ENCODE peak calls at places on chromosome 16, in ten cellular contexts. One of them, this sample, is unnamed.
A peak's percentile ranks its signal among the peaks of the same experiment; 100 is the strongest.

GRCh38 chr16:7086842-7087616 is 245.6 kb upstream of the RBFOX1 start:
- DNase-seq in stimulated activated CD8-positive, alpha-beta memory T cell treated with anti-CD3 and anti-CD28 coated beads, Interleukin-4, amount 100 ng/mL, for 24 hours: no peak
- DNase-seq in activated CD8-positive, alpha-beta T cell treated with anti-CD3 and anti-CD28 coated beads, Interleukin-2, amount 10 ng/mL, durations not matched to agents 7 days and 5 days: no peak
- DNase-seq in WTC11: peak; percentile 10
- DNase-seq in neural crest cell: peak; percentile 64
- DNase-seq in hypothalamus: peak; percentile 5
- DNase-seq in SJSA1: no peak
- DNase-seq in CD8-positive, alpha-beta T cell: no peak
- DNase-seq in AG08395: no peak
- DNase-seq in fibroblast of pulmonary artery: no peak
- DNase-seq in this sample: no peak

GRCh38 chr16:75938818-75939217 is 212.5 kb upstream of the CPHXL start:
- DNase-seq in stimulated activated CD8-positive, alpha-beta memory T cell treated with anti-CD3 and anti-CD28 coated beads, Interleukin-4, amount 100 ng/mL, for 24 hours: no peak
- DNase-seq in activated CD8-positive, alpha-beta T cell treated with anti-CD3 and anti-CD28 coated beads, Interleukin-2, amount 10 ng/mL, durations not matched to agents 7 days and 5 days: no peak
- DNase-seq in WTC11: no peak
- DNase-seq in neural crest cell: no peak
- DNase-seq in hypothalamus: peak; percentile 15
- DNase-seq in SJSA1: peak; percentile 48
- DNase-seq in CD8-positive, alpha-beta T cell: no peak
- DNase-seq in AG08395: no peak
- DNase-seq in fibroblast of pulmonary artery: no peak
- DNase-seq in this sample: no peak

GRCh38 chr16:2039286-2040030 is 8.2 kb downstream of the NTHL1 start:
- DNase-seq in stimulated activated CD8-positive, alpha-beta memory T cell treated with anti-CD3 and anti-CD28 coated beads, Interleukin-4, amount 100 ng/mL, for 24 hours: no peak
- DNase-seq in activated CD8-positive, alpha-beta T cell treated with anti-CD3 and anti-CD28 coated beads, Interleukin-2, amount 10 ng/mL, durations not matched to agents 7 days and 5 days: no peak
- DNase-seq in WTC11: no peak
- DNase-seq in neural crest cell: no peak
- DNase-seq in hypothalamus: no peak
- DNase-seq in SJSA1: peak; percentile 95
- DNase-seq in CD8-positive, alpha-beta T cell: no peak
- DNase-seq in AG08395: peak; percentile 89
- DNase-seq in fibroblast of pulmonary artery: peak; percentile 73
- DNase-seq in this sample: peak; percentile 98

GRCh38 chr16:4911831-4912422 is 25.0 kb downstream of the PPL start:
- DNase-seq in stimulated activated CD8-positive, alpha-beta memory T cell treated with anti-CD3 and anti-CD28 coated beads, Interleukin-4, amount 100 ng/mL, for 24 hours: no peak
- DNase-seq in activated CD8-positive, alpha-beta T cell treated with anti-CD3 and anti-CD28 coated beads, Interleukin-2, amount 10 ng/mL, durations not matched to agents 7 days and 5 days: no peak
- DNase-seq in WTC11: no peak
- DNase-seq in neural crest cell: no peak
- DNase-seq in hypothalamus: no peak
- DNase-seq in SJSA1: no peak
- DNase-seq in CD8-positive, alpha-beta T cell: no peak
- DNase-seq in AG08395: no peak
- DNase-seq in fibroblast of pulmonary artery: peak; percentile 41
- DNase-seq in this sample: peak; percentile 69

GRCh38 chr16:67393111-67393789 is at the start of gene TPPP3:
- DNase-seq in stimulated activated CD8-positive, alpha-beta memory T cell treated with anti-CD3 and anti-CD28 coated beads, Interleukin-4, amount 100 ng/mL, for 24 hours: peak; percentile 19
- DNase-seq in activated CD8-positive, alpha-beta T cell treated with anti-CD3 and anti-CD28 coated beads, Interleukin-2, amount 10 ng/mL, durations not matched to agents 7 days and 5 days: peak; percentile 56
- DNase-seq in WTC11: peak; percentile 90
- DNase-seq in neural crest cell: peak; percentile 82
- DNase-seq in hypothalamus: peak; percentile 88
- DNase-seq in SJSA1: peak; percentile 92
- DNase-seq in CD8-positive, alpha-beta T cell: peak; percentile 48
- DNase-seq in AG08395: peak; percentile 91
- DNase-seq in fibroblast of pulmonary artery: peak; percentile 73
- DNase-seq in this sample: peak; percentile 96

GRCh38 chr16:29230671-29231091 is 175.8 kb downstream of the NPIPB11 start:
- DNase-seq in stimulated activated CD8-positive, alpha-beta memory T cell treated with anti-CD3 and anti-CD28 coated beads, Interleukin-4, amount 100 ng/mL, for 24 hours: no peak
- DNase-seq in activated CD8-positive, alpha-beta T cell treated with anti-CD3 and anti-CD28 coated beads, Interleukin-2, amount 10 ng/mL, durations not matched to agents 7 days and 5 days: no peak
- DNase-seq in WTC11: peak; percentile 63
- DNase-seq in neural crest cell: no peak
- DNase-seq in hypothalamus: no peak
- DNase-seq in SJSA1: peak; percentile 45
- DNase-seq in CD8-positive, alpha-beta T cell: no peak
- DNase-seq in AG08395: peak; percentile 4
- DNase-seq in fibroblast of pulmonary artery: no peak
- DNase-seq in this sample: no peak

GRCh38 chr16:21645261-21645721 is 7.1 kb downstream of the IGSF6 start:
- DNase-seq in stimulated activated CD8-positive, alpha-beta memory T cell treated with anti-CD3 and anti-CD28 coated beads, Interleukin-4, amount 100 ng/mL, for 24 hours: no peak
- DNase-seq in activated CD8-positive, alpha-beta T cell treated with anti-CD3 and anti-CD28 coated beads, Interleukin-2, amount 10 ng/mL, durations not matched to agents 7 days and 5 days: peak; percentile 50
- DNase-seq in WTC11: no peak
- DNase-seq in neural crest cell: no peak
- DNase-seq in hypothalamus: no peak
- DNase-seq in SJSA1: no peak
- DNase-seq in CD8-positive, alpha-beta T cell: peak; percentile 18
- DNase-seq in AG08395: no peak
- DNase-seq in fibroblast of pulmonary artery: no peak
- DNase-seq in this sample: peak; percentile 55

GRCh38 chr16:73311857-73312723 is 264.2 kb upstream of the ZFHX3 start:
- DNase-seq in stimulated activated CD8-positive, alpha-beta memory T cell treated with anti-CD3 and anti-CD28 coated beads, Interleukin-4, amount 100 ng/mL, for 24 hours: no peak
- DNase-seq in activated CD8-positive, alpha-beta T cell treated with anti-CD3 and anti-CD28 coated beads, Interleukin-2, amount 10 ng/mL, durations not matched to agents 7 days and 5 days: no peak
- DNase-seq in WTC11: no peak
- DNase-seq in neural crest cell: no peak
- DNase-seq in hypothalamus: no peak
- DNase-seq in SJSA1: no peak
- DNase-seq in CD8-positive, alpha-beta T cell: no peak
- DNase-seq in AG08395: no peak
- DNase-seq in fibroblast of pulmonary artery: no peak
- DNase-seq in this sample: no peak

GRCh38 chr16:1620391-1620790 is 8.2 kb downstream of the CRAMP1 start:
- DNase-seq in stimulated activated CD8-positive, alpha-beta memory T cell treated with anti-CD3 and anti-CD28 coated beads, Interleukin-4, amount 100 ng/mL, for 24 hours: no peak
- DNase-seq in activated CD8-positive, alpha-beta T cell treated with anti-CD3 and anti-CD28 coated beads, Interleukin-2, amount 10 ng/mL, durations not matched to agents 7 days and 5 days: no peak
- DNase-seq in WTC11: no peak
- DNase-seq in neural crest cell: no peak
- DNase-seq in hypothalamus: no peak
- DNase-seq in SJSA1: no peak
- DNase-seq in CD8-positive, alpha-beta T cell: no peak
- DNase-seq in AG08395: no peak
- DNase-seq in fibroblast of pulmonary artery: no peak
- DNase-seq in this sample: no peak

This sample was measured in hepatic stellate cell.